ENCODE peak calls at places on chromosomes 11 and 22, in eight cellular contexts. G is HCT116, J is gastrocnemius medialis, E is H54, M is GM12891, B is tibial nerve, K is esophagus squamous epithelium, Z is testis. V is an unnamed sample.

GRCh38 chr11:80606726-80607125 is 1165.9 kb upstream of the TENM4 start:
- DNase-seq in B (no peak), K (no peak), E (no peak), M (no peak), Z (no peak), G (no peak), J (no peak), V (no peak)

GRCh38 chr22:31800065-31800464 is 46.2 kb downstream of the DEPDC5 start:
- DNase-seq in E (no peak), K (no peak), Z (no peak), J (no peak), G (peak), M (no peak), B (no peak), V (no peak)

GRCh38 chr11:84103096-84103495 is 816.9 kb upstream of the CCDC90B start:
- DNase-seq in Z (no peak), E (no peak), B (no peak), G (no peak), J (no peak), M (no peak), K (no peak), V (no peak)

GRCh38 chr11:14537134-14537599 is 17.0 kb upstream of the PSMA1 start:
- DNase-seq in B (no peak), J (no peak), Z (peak), E (no peak), K (no peak), M (peak), G (no peak), V (peak)

GRCh38 chr22:31439805-31440204 is 40.4 kb downstream of the DRG1 start:
- DNase-seq in M (no peak), K (no peak), J (no peak), B (no peak), Z (no peak), G (no peak), E (no peak), V (no peak)

GRCh38 chr22:31323578-31324550 is 22.3 kb downstream of the PATZ1 start:
- DNase-seq in Z (no peak), K (no peak), B (no peak), G (no peak), J (no peak), E (no peak), M (no peak), V (no peak)

GRCh38 chr22:46576556-46577351 is 39.3 kb upstream of the CELSR1 start:
- DNase-seq in K (no peak), J (no peak), B (no peak), G (no peak), Z (peak), E (peak), M (peak), V (peak)

GRCh38 chr22:39150848-39151215 is 1.6 kb downstream of the CBX7 start:
- DNase-seq in J (no peak), G (no peak), E (no peak), Z (no peak), K (no peak), B (peak), M (no peak), V (no peak)

GRCh38 chr11:64568584-64569140 is 22.4 kb upstream of the SLC22A12 start:
- DNase-seq in M (no peak), J (no peak), K (no peak), G (no peak), E (no peak), B (no peak), Z (no peak), V (no peak)

GRCh38 chr11:17979770-17980371 is 33.0 kb downstream of the SERGEF start:
- DNase-seq in G (no peak), E (peak), Z (peak), B (no peak), M (peak), K (no peak), J (no peak), V (peak)

GRCh38 chr11:112760378-112761060 is 200.7 kb upstream of the NCAM1 start:
- DNase-seq in B (no peak), J (no peak), Z (no peak), K (no peak), M (no peak), G (no peak), E (no peak), V (no peak)

GRCh38 chr11:64804346-64805210 is 1.6 kb upstream of the MAP4K2 start:
- DNase-seq in B (no peak), Z (no peak), M (no peak), K (no peak), J (no peak), G (no peak), E (no peak), V (peak)

GRCh38 chr11:104159356-104159755 is 4.6 kb downstream of the PDGFD start:
- DNase-seq in K (no peak), G (no peak), E (no peak), Z (no peak), B (no peak), J (no peak), M (no peak), V (no peak)

GRCh38 chr11:104163100-104164027 is 583 bp downstream of the PDGFD start:
- DNase-seq in Z (peak), G (no peak), M (no peak), K (no peak), B (no peak), E (peak), J (no peak), V (peak)

GRCh38 chr11:104165014-104165413 is 1.1 kb upstream of the PDGFD start:
- DNase-seq in B (no peak), K (no peak), J (no peak), Z (no peak), M (no peak), E (no peak), G (no peak), V (no peak)

GRCh38 chr11:104161751-104162450 is 2.0 kb downstream of the PDGFD start:
- DNase-seq in K (no peak), M (no peak), E (no peak), Z (no peak), G (no peak), J (no peak), B (no peak), V (no peak)

DNA sequence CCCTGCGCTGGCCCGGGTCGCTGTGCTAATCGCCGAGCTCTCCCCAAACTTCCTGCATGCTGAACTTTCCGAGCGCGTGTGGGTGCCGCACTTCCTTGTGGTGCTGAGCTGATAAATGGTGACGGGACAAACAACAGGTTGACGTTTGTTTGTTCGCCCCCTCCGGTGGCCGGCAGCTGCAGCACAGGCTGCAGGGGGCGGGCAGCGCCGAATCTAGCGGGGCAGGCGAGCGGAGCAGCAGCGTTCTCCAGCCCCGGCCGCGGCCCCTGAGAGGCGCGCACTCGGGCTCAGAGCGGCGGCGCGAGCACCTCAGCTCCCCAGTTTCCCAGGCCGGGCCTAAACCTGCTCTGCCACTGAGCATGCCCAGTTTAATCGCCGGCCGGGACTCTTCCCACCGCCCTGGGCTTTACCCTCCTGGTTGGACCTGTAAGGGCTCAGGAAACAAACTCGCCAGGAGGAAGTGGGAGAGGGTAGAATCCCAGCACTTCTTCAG is at the start of gene PDGFD:
- DNase-seq in Z (peak), E (peak), K (no peak), J (peak), B (peak), M (peak), G (no peak), V (peak)
- TF ChIP-seq POLR2A in Z (no peak), E (no peak), K (no peak), J (no peak), B (no peak), M (no peak), G (no peak), V (no peak)

DNA sequence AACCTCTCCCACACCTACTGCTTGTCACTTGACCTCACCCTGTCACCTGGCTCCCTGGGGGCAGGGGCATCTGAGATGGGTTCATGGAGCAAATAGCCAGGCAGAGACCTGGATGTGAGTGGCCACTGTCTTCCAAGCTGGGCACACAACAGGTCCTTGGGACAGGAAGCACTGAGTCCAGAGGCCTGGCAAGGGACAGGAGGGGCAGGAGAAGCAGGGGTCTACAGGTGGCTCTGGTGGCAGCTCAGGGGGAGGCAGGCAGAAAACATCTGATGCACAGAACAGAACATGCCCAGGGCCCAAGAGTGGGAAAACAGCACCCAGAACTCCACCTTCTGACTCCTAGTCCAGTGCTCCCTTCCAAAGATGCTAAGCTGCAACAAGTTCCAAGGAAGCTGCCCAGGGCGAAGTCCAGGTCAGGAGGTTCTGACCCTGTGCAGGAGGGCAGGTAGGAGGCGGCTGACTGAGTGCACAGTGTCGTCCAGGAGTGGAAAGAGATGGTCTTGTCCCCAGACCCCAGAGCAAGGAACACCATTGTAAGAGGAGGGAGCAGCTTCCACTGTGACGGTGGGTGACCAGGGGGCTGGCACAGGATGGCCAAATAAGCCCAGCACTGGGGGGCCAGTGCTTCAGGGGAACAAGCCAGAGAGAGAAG is 3.5 kb downstream of the TNFRSF13C start:
- DNase-seq in J (no peak), G (no peak), K (no peak), B (no peak), M (no peak), E (no peak), Z (no peak), V (no peak)
- TF ChIP-seq POLR2A in J (no peak), G (no peak), K (no peak), B (no peak), M (peak), E (no peak), Z (no peak), V (no peak)

GRCh38 chr11:71323876-71324526 is 71.6 kb upstream of the SHANK2 start:
- DNase-seq in K (no peak), B (no peak), Z (no peak), G (no peak), E (no peak), M (no peak), J (no peak), V (no peak)

GRCh38 chr11:71326328-71326940 is 74.1 kb upstream of the SHANK2 start:
- DNase-seq in Z (no peak), B (no peak), E (no peak), J (no peak), G (no peak), M (no peak), K (no peak), V (no peak)

GRCh38 chr11:71327156-71328085 is 75.0 kb upstream of the SHANK2 start:
- DNase-seq in G (no peak), B (no peak), K (no peak), Z (no peak), M (no peak), E (no peak), J (no peak), V (no peak)

GRCh38 chr11:71324788-71325417 is 72.5 kb upstream of the SHANK2 start:
- DNase-seq in E (no peak), Z (no peak), M (no peak), G (no peak), B (no peak), K (no peak), J (no peak), V (no peak)

DNA sequence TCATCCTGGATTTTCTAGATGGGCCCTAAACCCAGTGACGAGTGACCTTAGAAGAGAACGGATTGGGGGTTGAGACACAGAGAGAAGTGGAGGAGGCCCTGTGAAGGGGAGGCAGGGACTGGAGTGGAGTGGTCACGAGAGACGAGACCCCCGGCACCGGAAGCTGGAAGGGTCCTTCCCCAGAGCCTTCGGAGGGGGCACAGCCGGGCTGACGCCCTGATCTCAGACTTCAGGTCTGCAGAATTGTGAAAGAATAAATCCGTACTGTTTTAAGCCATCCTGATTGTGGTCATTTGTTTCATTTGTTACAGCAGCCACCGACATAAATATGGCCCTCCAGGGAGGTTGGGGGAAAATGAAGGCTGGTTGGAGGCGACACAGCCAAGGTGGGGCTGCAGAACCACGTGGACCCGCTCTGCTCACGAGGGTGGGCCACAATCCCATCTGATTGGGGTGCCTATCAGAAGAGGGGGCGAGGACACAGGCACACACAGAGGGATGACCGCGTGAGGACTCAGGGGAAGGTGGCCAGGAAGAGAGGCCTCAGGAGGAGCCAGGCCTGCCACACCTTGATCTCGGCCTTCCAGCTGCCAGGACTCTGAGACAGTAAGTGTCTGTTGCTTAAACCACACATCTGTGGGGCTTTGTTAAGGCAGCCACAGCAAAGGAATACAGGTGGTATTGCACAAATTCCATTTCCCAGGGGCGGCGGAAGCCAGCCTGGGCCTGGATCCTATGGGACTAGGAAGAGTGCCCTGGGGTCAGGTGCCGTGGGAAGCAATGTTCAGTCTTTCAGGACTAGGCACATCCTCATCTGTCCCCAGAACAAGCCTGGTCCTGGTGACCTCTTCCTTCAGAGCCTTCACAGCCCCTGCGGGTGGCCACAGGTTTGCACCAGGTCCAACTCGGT is 73.3 kb upstream of the SHANK2 start:
- DNase-seq in M (no peak), G (no peak), B (no peak), K (no peak), J (no peak), E (no peak), Z (no peak), V (no peak)
- TF ChIP-seq POLR2A in M (no peak), G (no peak), B (no peak), K (no peak), J (no peak), E (no peak), Z (no peak), V (no peak)

GRCh38 chr11:63536669-63537292 is at the start of gene PLAAT4:
- DNase-seq in E (peak), B (no peak), Z (peak), K (no peak), G (no peak), J (no peak), M (no peak), V (peak)
- TF ChIP-seq POLR2A in E (no peak), B (no peak), Z (no peak), K (no peak), G (no peak), J (no peak), M (no peak), V (no peak)

GRCh38 chr22:20981787-20982562 is at the start of gene LZTR1:
- DNase-seq in K (no peak), M (peak), B (peak), J (peak), G (peak), E (peak), Z (peak), V (peak)
- TF ChIP-seq POLR2A in K (no peak), M (peak), B (peak), J (peak), G (peak), E (peak), Z (peak), V (peak)

DNA sequence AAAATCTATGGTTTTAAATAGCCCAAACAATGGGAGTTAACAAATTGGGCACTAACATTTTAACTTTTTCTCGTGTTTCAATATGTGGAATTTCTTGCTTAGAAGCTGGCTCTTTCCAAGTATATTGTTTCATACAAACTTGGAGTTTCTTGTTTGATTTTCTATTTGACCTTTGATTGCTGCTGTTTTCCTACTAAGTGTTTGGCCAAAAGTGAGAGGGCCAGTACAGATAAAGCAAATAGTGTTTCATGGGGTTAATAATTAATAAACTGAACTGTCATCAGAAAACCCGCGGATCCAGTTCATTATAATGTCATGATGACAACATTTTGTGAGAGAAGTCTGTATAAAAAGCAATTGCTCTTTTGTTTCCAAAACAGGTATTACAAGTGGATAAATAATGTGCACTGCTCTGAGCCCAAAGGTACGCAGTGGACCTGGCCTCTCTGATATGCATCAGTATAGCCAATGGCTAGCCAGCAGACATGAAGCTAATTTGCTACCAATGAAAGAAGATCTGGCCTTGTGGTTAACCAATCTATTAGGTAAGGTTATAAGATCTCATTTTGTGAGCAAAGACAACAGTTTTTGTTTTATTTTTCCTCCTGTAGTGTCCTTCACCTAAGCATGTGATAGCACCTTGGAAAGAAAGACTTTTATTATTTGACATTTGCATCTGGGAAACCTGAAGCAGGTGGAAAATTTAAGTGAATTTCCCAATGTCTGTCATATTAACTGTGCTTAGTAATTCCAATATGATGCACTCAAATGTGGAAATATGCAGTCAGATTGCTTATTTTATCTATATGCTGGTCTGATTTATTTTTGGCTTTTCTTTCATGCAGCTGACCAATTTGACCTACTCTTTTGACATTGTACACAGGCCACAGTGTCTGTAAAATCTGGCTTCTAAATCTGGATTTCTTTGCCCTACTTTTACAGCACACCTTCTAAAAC is 8.3 kb downstream of the GAS2 start:
- DNase-seq in M (no peak), J (no peak), E (no peak), Z (no peak), G (no peak), K (no peak), B (no peak), V (no peak)
- TF ChIP-seq POLR2A in M (no peak), J (no peak), E (no peak), Z (no peak), G (no peak), K (no peak), B (no peak), V (no peak)